ENCODE peak calls at places on chromosome 16, in six cellular contexts. J, D, U, C, M and P are unnamed samples.

GRCh38 chr16:27690604-27691003 is 140.7 kb downstream of the KATNIP start:
- DNase-seq in C (peak; percentile 21), M (no peak), U (no peak), J (no peak), D (no peak), P (peak; percentile 35)

GRCh38 chr16:65117701-65118448 is 4.0 kb downstream of the CDH11 start:
- DNase-seq in M (peak; percentile 70), D (peak; percentile 51), U (peak; percentile 61), J (no peak), C (peak; percentile 0), P (peak; percentile 70)

GRCh38 chr16:85825326-85825725 is 25.8 kb downstream of the COX4I1 start:
- DNase-seq in M (no peak), C (no peak), U (no peak), D (no peak), J (no peak), P (no peak)

GRCh38 chr16:27718136-27718766 is 168.3 kb downstream of the KATNIP start:
- DNase-seq in J (no peak), D (no peak), U (no peak), M (no peak), C (no peak), P (no peak)

GRCh38 chr16:69476920-69477418 is 52.5 kb downstream of the CYB5B start:
- DNase-seq in C (peak; percentile 50), U (no peak), M (no peak), J (no peak), D (peak; percentile 64), P (no peak)

GRCh38 chr16:85600078-85600477 is 13.0 kb upstream of the GSE1 start:
- DNase-seq in M (no peak), C (no peak), D (no peak), J (no peak), U (no peak), P (no peak)

GRCh38 chr16:87027056-87027616 is 290.1 kb downstream of the C16orf95 start:
- DNase-seq in D (no peak), M (no peak), J (no peak), C (no peak), U (no peak), P (no peak)

GRCh38 chr16:71883193-71883848 is 661 bp downstream of the ZNF821 start:
- DNase-seq in U (no peak), J (no peak), D (no peak), C (no peak), M (peak; percentile 60), P (peak; percentile 61)

GRCh38 chr16:66152841-66153525 is 213.5 kb upstream of the CDH5 start:
- DNase-seq in J (no peak), U (no peak), D (no peak), C (no peak), M (no peak), P (no peak)

GRCh38 chr16:29996773-29997250 is 771 bp downstream of the INO80E start:
- DNase-seq in C (no peak), D (no peak), U (no peak), M (no peak), J (no peak), P (no peak)

GRCh38 chr16:66374176-66374575 is 7.7 kb downstream of the CDH5 start:
- DNase-seq in J (no peak), D (no peak), U (no peak), C (no peak), M (no peak), P (no peak)

GRCh38 chr16:27073733-27074132 is 7.0 kb downstream of the C16orf82 start:
- DNase-seq in D (no peak), U (no peak), J (no peak), C (no peak), M (no peak), P (no peak)

GRCh38 chr16:67641779-67642708 is 2.9 kb upstream of the CARMIL2 start:
- DNase-seq in D (no peak), M (peak; percentile 79), U (peak; percentile 86), C (no peak), J (no peak), P (no peak)

GRCh38 chr16:70252355-70252988 is 732 bp upstream of the EXOSC6 start:
- DNase-seq in C (no peak), M (no peak), D (peak; percentile 30), J (no peak), U (no peak), P (no peak)

GRCh38 chr16:17469742-17470001 is 1.1 kb downstream of the XYLT1 start:
- DNase-seq in C (no peak), D (no peak), J (no peak), M (no peak), U (no peak), P (no peak)

GRCh38 chr16:11406177-11406560 is 60.9 kb downstream of the RMI2 start:
- DNase-seq in U (no peak), C (no peak), J (no peak), D (no peak), M (no peak), P (no peak)

GRCh38 chr16:54193656-54194007 is 93.0 kb downstream of the IRX3 start:
- DNase-seq in C (peak; percentile 59), D (peak; percentile 47), J (no peak), U (peak; percentile 65), M (peak; percentile 77), P (peak; percentile 54)

GRCh38 chr16:11796227-11797165 is 562 bp downstream of the ZC3H7A start:
- DNase-seq in J (no peak), D (peak; percentile 50), M (peak; percentile 78), C (no peak), U (peak; percentile 68), P (peak; percentile 68)

GRCh38 chr16:15874745-15875314 is 13.6 kb downstream of the CEP20 start:
- DNase-seq in J (no peak), M (peak; percentile 40), C (peak; percentile 61), D (peak; percentile 80), U (peak; percentile 47), P (peak; percentile 53)

GRCh38 chr16:30740364-30741251 is 7.6 kb upstream of the PHKG2 start:
- DNase-seq in U (peak; percentile 89), C (peak; percentile 87), J (no peak), M (peak; percentile 80), D (peak; percentile 92), P (peak; percentile 92)

GRCh38 chr16:75764154-75764768 is 38.0 kb upstream of the CPHXL start:
- DNase-seq in D (peak; percentile 58), M (peak; percentile 40), U (no peak), C (peak; percentile 60), J (no peak), P (peak; percentile 61)

GRCh38 chr16:51434567-51435198 is 283.6 kb upstream of the SALL1 start:
- DNase-seq in J (no peak), U (no peak), D (no peak), M (no peak), C (no peak), P (no peak)

GRCh38 chr16:51430716-51431369 is 279.8 kb upstream of the SALL1 start:
- DNase-seq in C (no peak), J (no peak), D (no peak), M (no peak), U (no peak), P (no peak)

GRCh38 chr16:51433597-51433996 is 282.5 kb upstream of the SALL1 start:
- DNase-seq in D (no peak), U (no peak), C (no peak), J (no peak), M (no peak), P (no peak)

GRCh38 chr16:51429041-51429440 is 278.0 kb upstream of the SALL1 start:
- DNase-seq in J (no peak), D (no peak), U (no peak), M (no peak), C (no peak), P (no peak)

GRCh38 chr16:51431517-51432241 is 280.6 kb upstream of the SALL1 start:
- DNase-seq in D (peak; percentile 6), M (no peak), C (no peak), U (no peak), J (no peak), P (peak; percentile 8)
- H3K4me3 ChIP-seq in D (no peak overlapping the region), M (no peak overlapping the region), C (no peak overlapping the region), U (no peak overlapping the region), J (no peak overlapping the region), P (no peak overlapping the region)

DNA sequence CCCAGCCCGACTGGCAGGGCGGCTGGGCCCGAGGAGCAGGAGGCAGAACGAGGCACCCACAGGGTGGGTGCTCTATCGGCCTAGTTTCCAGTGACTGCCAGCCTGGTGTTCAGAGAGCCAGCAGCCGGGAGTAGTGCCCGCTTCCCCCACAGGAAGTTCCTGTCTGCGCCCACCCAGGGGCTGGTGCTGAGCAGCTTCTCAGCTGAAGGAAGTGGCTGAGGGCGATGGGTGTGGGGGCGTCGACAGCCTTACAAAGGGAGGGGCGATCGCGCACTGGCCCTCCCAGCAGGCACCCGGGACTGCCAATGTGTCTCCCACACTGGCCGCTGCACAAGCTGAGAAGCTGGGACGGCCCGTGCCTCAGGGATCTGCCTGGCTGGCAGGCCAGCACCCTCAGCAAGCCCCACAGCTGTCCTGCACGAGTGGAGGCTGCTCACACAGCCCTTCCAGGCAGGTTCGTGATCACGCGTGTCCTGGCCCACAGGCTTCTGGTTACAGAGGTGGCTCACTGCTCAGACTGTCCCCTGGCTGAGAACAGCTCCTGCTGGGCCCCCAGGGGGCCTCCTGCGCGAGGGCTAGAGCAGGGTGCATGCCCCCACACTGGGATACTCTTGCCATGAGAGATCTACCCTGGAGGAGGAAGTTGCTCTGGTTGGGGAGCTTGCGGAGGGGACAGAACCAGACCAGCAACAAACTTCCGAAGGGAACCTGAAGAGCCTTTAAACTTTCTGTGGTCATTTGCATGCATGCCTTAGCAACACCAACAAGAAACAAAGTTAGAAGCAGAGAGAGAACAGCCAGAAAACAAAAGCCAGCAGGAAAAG is 2.5 kb downstream of the RNF166 start:
- DNase-seq in U (no peak), C (no peak), M (peak; percentile 61), J (no peak), D (no peak), P (peak; percentile 62)
- TF ChIP-seq POLR2A in U (no peak), C (no peak), M (no peak), J (peak; percentile 24), D (no peak), P (peak; percentile 44)

GRCh38 chr16:77677129-77677528 is 45.2 kb upstream of the NUDT7 start:
- DNase-seq in J (no peak), U (no peak), C (no peak), M (no peak), D (no peak), P (no peak)

GRCh38 chr16:77682586-77682985 is 39.7 kb upstream of the NUDT7 start:
- DNase-seq in D (no peak), U (no peak), J (no peak), C (no peak), M (no peak), P (no peak)

GRCh38 chr16:77679336-77679735 is 43.0 kb upstream of the NUDT7 start:
- DNase-seq in J (no peak), C (no peak), D (no peak), U (no peak), M (no peak), P (no peak)

GRCh38 chr16:77679901-77680300 is 42.4 kb upstream of the NUDT7 start:
- DNase-seq in D (no peak), M (no peak), C (peak; percentile 8), U (no peak), J (no peak), P (no peak)

GRCh38 chr16:77680496-77680895 is 41.8 kb upstream of the NUDT7 start:
- DNase-seq in M (no peak), D (no peak), C (no peak), J (no peak), U (no peak), P (no peak)
- H3K4me1 ChIP-seq in M (no peaks in the 10 kb centered on the region), D (no peaks in the 10 kb centered on the region), C (no peaks in the 10 kb centered on the region), J (no peaks in the 10 kb centered on the region), U (no peaks in the 10 kb centered on the region), P (no peaks in the 10 kb centered on the region)

DNA sequence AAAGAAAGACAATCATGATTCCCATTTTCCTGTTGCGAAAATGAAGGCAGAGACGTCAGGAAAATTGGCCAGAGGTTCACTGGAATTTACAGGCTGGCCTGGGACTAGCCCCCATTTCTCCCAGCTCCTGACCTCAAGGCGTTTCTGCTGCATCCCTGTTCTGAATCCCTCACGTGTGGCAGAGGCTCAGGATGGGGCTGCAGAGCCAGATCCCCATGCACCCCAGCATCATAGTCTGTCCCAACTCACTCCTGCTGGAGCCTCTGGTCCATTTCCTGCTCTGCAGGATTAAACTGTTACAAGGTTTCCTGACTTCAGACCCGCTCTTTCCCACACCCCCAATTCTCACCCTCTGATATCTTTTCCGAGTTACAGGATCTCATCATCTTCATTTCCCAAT is 2.9 kb downstream of the GPRC5B start:
- DNase-seq in U (no peak), C (no peak), M (no peak), D (no peak), J (no peak), P (no peak)
- H3K4me3 ChIP-seq in U (no peak overlapping the region), C (no peak overlapping the region), M (peak overlapping the region; percentile 73), D (no peak overlapping the region), J (no peak overlapping the region), P (no peak overlapping the region)